ENCODE peak calls at places on chromosomes 16 and 17, in seven cellular contexts. G is heart left ventricle, O is left ventricle myocardium inferior, C is transverse colon, V is adipocyte, J is heart right ventricle, L is cardiac muscle cell. A is an unnamed sample.

GRCh38 chr17:35104844-35105450 is 14.7 kb downstream of the RAD51D start:
- DNase-seq in G (no peak), O (no peak), C (no peak), V (no peak), J (no peak), L (no peak), A (no peak)

GRCh38 chr16:75273054-75273925 is 21.9 kb upstream of the BCAR1 start:
- DNase-seq in G (no peak), O (no peak), C (no peak), V (no peak), J (no peak), L (no peak), A (no peak)

GRCh38 chr16:71474864-71475263 is 12.8 kb upstream of the ZNF23 start:
- DNase-seq in G (no peak), O (no peak), C (no peak), V (peak; percentile 67), J (no peak), L (peak; percentile 47), A (no peak)

GRCh38 chr17:5413682-5414081 is 5.8 kb downstream of the NUP88 start:
- DNase-seq in G (no peak), O (no peak), C (no peak), V (peak; percentile 89), J (no peak), L (peak; percentile 87), A (no peak)

GRCh38 chr16:54291107-54291980 is 4.8 kb upstream of the IRX3 start:
- DNase-seq in G (no peak), O (no peak), C (no peak), V (no peak), J (no peak), L (no peak), A (no peak)

GRCh38 chr16:2831203-2831602 is 1.1 kb downstream of the ZG16B start:
- DNase-seq in G (peak; percentile 42), O (no peak), C (no peak), V (no peak), J (no peak), L (no peak), A (no peak)

GRCh38 chr16:31410082-31410481 is 16.9 kb downstream of the ITGAD start:
- DNase-seq in G (no peak), O (no peak), C (no peak), V (no peak), J (no peak), L (no peak), A (no peak)

GRCh38 chr16:79181419-79181818 is 419.1 kb downstream of the MAF start:
- DNase-seq in G (no peak), O (no peak), C (no peak), V (no peak), J (no peak), L (peak; percentile 10), A (no peak)

GRCh38 chr17:31549121-31549524 is 157.6 kb downstream of the RAB11FIP4 start:
- DNase-seq in G (no peak), O (no peak), C (no peak), V (peak; percentile 49), J (no peak), L (no peak), A (no peak)

GRCh38 chr16:84724619-84725307 is 25.0 kb downstream of the USP10 start:
- DNase-seq in G (no peak), O (no peak), C (no peak), V (no peak), J (no peak), L (no peak), A (no peak)

GRCh38 chr17:3036800-3037199 is 26.6 kb downstream of the OR1D5 start:
- DNase-seq in G (no peak), O (no peak), C (no peak), V (no peak), J (no peak), L (no peak), A (no peak)

GRCh38 chr16:82298472-82298871 is 128.4 kb upstream of the MPHOSPH6 start:
- DNase-seq in G (no peak), O (no peak), C (no peak), V (no peak), J (no peak), L (no peak), A (no peak)

GRCh38 chr17:39352986-39353385 is 48.4 kb downstream of the FBXL20 start:
- DNase-seq in G (no peak), O (no peak), C (no peak), V (peak; percentile 22), J (no peak), L (no peak), A (no peak)

GRCh38 chr16:4613636-4614570 is 785 bp downstream of the UBALD1 start:
- DNase-seq in G (no peak), O (peak; percentile 35), C (peak; percentile 28), V (peak; percentile 64), J (peak; percentile 43), L (peak; percentile 58), A (no peak)

GRCh38 chr17:64599187-64599676 is 62.9 kb downstream of the SMURF2 start:
- DNase-seq in G (no peak), O (no peak), C (peak; percentile 29), V (no peak), J (no peak), L (no peak), A (peak; percentile 33)

GRCh38 chr16:89324056-89325010 is 106.8 kb downstream of the ZNF778 start:
- DNase-seq in G (no peak), O (no peak), C (no peak), V (no peak), J (no peak), L (peak; percentile 60), A (no peak)

GRCh38 chr17:37089998-37090397 is 141.2 kb downstream of the AATF start:
- DNase-seq in G (no peak), O (no peak), C (no peak), V (no peak), J (no peak), L (peak; percentile 11), A (no peak)

GRCh38 chr17:56891751-56892150 is 22.1 kb downstream of the TRIM25 start:
- DNase-seq in G (no peak), O (peak; percentile 23), C (peak; percentile 36), V (no peak), J (peak; percentile 44), L (peak; percentile 26), A (peak; percentile 55)

GRCh38 chr17:57582881-57583756 is 162.0 kb downstream of the CCDC182 start:
- DNase-seq in G (no peak), O (no peak), C (no peak), V (no peak), J (no peak), L (no peak), A (no peak)

GRCh38 chr16:56515665-56516064 is 4.2 kb downstream of the BBS2 start:
- DNase-seq in G (no peak), O (no peak), C (no peak), V (no peak), J (no peak), L (no peak), A (no peak)

GRCh38 chr17:1087381-1088241 is 90.7 kb downstream of the TIMM22 start:
- DNase-seq in G (peak; percentile 82), O (peak; percentile 70), C (peak; percentile 85), V (peak; percentile 65), J (peak; percentile 74), L (no peak), A (peak; percentile 77)

GRCh38 chr17:3750926-3751325 is 27.2 kb downstream of the HASPIN start:
- DNase-seq in G (no peak), O (no peak), C (peak; percentile 42), V (no peak), J (no peak), L (no peak), A (no peak)

DNA sequence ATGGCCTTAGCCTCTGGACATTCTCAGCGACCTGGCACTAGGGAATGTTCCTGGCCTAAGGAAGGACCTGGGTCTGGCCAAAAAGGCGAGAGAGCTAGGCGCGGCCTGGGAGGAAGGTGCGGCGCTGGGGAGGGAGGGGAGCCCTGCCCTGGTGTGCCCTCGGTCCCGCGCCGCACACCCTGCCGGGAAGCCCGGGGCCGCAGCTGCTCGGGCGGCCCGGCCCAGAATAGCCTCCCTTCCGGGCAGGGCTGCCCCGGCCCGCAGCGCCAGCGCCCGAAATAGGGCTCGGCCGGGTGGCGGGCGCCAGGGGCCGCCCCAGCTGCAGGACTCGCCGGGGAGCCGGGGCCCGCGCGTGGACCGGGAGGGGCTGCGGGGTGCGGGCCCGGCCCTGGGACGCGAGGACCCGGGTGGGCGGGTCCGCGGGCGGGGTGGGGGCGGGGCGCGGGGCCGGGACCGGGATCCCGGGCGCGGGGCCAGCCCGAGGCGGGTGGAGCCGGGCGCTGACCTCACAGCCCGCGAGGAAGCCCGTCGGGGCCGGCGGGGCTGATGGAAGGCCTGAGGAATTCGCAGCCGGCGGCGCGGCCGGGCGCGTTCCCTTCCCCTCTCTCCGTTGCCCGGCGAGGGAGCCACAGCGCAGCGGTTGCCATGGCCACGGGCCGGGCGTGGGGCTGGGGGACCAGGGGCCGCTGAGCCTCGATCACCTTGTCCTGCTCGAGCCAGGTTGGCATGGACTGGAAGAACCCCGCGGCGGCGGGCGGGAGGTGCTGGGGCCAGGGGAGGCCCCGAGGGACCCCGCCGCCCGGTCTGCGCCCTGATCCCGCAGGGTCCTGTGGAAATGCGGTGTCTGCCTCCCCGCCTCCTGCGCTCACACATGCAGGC is 18.1 kb downstream of the SOCS3 start:
- DNase-seq in G (peak; percentile 90), O (peak; percentile 85), C (peak; percentile 80), V (peak; percentile 93), J (peak; percentile 86), L (peak; percentile 89), A (no peak)
- H3K4me1 ChIP-seq in G (peaks cover 53% of the 10 kb centered on the region), O (peaks cover 51% of the 10 kb centered on the region), C (peaks cover 42% of the 10 kb centered on the region), V (peaks cover 45% of the 10 kb centered on the region), J (peaks cover 46% of the 10 kb centered on the region), L (peaks cover 11% of the 10 kb centered on the region), A (peaks cover 18% of the 10 kb centered on the region)

DNA sequence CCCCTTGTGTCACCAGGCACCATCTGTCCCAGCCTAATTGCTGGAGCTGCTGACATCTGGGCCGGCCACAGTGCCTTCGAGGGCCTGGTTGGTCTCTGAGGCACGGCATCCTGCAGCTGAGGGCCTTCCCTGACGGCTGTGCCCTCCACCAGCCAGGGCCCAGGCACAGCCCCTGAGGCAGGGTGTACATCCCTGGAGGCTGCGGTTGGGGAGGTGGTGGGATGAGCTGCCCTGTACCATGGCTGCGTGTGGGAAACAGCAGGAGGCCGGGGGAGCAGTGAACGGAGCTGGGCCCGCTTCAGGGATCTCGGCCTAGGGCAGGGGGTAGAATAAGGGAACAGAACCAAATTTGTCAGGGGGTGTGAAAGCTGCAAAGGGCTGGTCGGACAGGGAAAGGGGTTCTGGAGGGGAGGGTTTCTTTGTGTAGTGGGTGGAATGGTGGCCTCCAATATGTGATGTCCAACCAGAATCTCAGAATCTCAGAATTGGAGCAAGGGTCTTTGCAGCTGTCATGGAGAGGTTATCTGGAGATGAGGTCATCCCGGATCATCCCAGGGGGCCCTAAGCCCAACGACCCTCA is 10.0 kb upstream of the SLC38A10 start:
- DNase-seq in G (no peak), O (no peak), C (no peak), V (no peak), J (no peak), L (no peak), A (no peak)
- H3K4me1 ChIP-seq in G (peaks cover 17% of the 10 kb centered on the region), O (peaks cover 35% of the 10 kb centered on the region), C (peaks cover 18% of the 10 kb centered on the region), V (peaks cover 21% of the 10 kb centered on the region), J (peaks cover 29% of the 10 kb centered on the region), L (peaks cover 18% of the 10 kb centered on the region), A (peaks cover 13% of the 10 kb centered on the region)

DNA sequence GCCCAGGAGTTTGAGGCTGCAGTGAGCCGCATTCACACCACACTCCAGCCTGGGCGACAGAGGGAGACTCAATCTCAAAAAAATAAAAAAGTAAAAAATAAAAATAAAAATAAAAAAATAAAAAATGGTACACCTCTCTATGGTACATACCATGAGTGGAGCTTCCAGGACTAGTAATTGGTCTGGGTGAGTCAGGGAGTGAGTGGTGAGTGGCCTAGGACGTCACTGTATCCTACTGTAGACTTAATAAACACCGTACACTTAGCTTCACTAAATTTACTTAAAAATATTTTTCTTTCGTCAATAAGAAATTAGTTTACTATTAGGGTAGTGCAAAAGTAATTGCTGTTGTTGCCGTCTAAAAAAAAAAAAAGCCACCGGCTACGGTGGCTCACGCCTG is 9.0 kb downstream of the CDH5 start:
- DNase-seq in G (no peak), O (no peak), C (no peak), V (no peak), J (no peak), L (no peak), A (no peak)
- H3K4me1 ChIP-seq in G (peaks cover 44% of the 10 kb centered on the region), O (peaks cover 80% of the 10 kb centered on the region), C (no peaks in the 10 kb centered on the region), V (no peaks in the 10 kb centered on the region), J (peaks cover 91% of the 10 kb centered on the region), L (no peaks in the 10 kb centered on the region), A (no peaks in the 10 kb centered on the region)

GRCh38 chr17:60138769-60139437 is 10.9 kb upstream of the CA4 start:
- DNase-seq in G (peak; percentile 55), O (no peak), C (no peak), V (no peak), J (no peak), L (no peak), A (no peak)
- H3K4me1 ChIP-seq in G (peaks cover 40% of the 10 kb centered on the region), O (peaks cover 67% of the 10 kb centered on the region), C (peaks cover 28% of the 10 kb centered on the region), V (peaks cover 28% of the 10 kb centered on the region), J (peaks cover 57% of the 10 kb centered on the region), L (peaks cover 6% of the 10 kb centered on the region), A (peaks cover 32% of the 10 kb centered on the region)

A was measured in lung.